ENCODE peak calls at places on chromosomes 3 and 15, in eight cellular contexts. P is HL-60; R is esophagus squamous epithelium; Q is sigmoid colon; S is naive thymus-derived CD4-positive, alpha-beta T cell; T is GM23338; B is PC-3; L is GM23248. K is an unnamed sample.

GRCh38 chr15:30992465-30992864 is 1.0 kb upstream of the MTMR10 start:
- DNase-seq in Q (no peak), P (no peak), S (no peak), L (peak; percentile 6), B (no peak), T (no peak), R (no peak), K (no peak)

GRCh38 chr15:31396881-31397560 is 70.4 kb downstream of the KLF13 start:
- DNase-seq in Q (peak; percentile 94), L (peak; percentile 92), R (peak; percentile 49), P (no peak), B (peak; percentile 70), T (peak; percentile 97), S (no peak), K (no peak)

GRCh38 chr15:80186597-80186996 is 33.8 kb downstream of the FAH start:
- DNase-seq in T (no peak), Q (no peak), R (no peak), B (no peak), S (no peak), P (no peak), L (no peak), K (no peak)

GRCh38 chr3:188365978-188366698 is 212.2 kb downstream of the LPP start:
- DNase-seq in R (no peak), Q (no peak), S (no peak), T (no peak), L (no peak), B (peak; percentile 39), P (no peak), K (no peak)

GRCh38 chr15:49075876-49076275 is 29.6 kb upstream of the SECISBP2L start:
- DNase-seq in P (peak; percentile 68), R (no peak), Q (no peak), B (no peak), L (no peak), S (no peak), T (no peak), K (no peak)

GRCh38 chr3:81451611-81452010 is 309.8 kb downstream of the GBE1 start:
- DNase-seq in R (no peak), S (no peak), P (no peak), B (peak; percentile 94), L (peak; percentile 55), Q (no peak), T (peak; percentile 16), K (no peak)

GRCh38 chr3:32046102-32046501 is 60.3 kb upstream of the GPD1L start:
- DNase-seq in S (no peak), R (no peak), T (no peak), P (no peak), Q (no peak), L (no peak), B (no peak), K (no peak)

GRCh38 chr3:130093741-130094391 is 12.2 kb downstream of the ALG1L2 start:
- DNase-seq in S (no peak), T (peak; percentile 51), B (no peak), R (no peak), Q (no peak), L (no peak), P (peak; percentile 89), K (no peak)

GRCh38 chr3:65168547-65168946 is 480.7 kb upstream of the ADAMTS9 start:
- DNase-seq in L (no peak), R (no peak), P (no peak), Q (no peak), S (no peak), T (no peak), B (no peak), K (no peak)

GRCh38 chr3:37862712-37863551 is 1.3 kb downstream of the CTDSPL start:
- DNase-seq in S (no peak), B (no peak), R (no peak), Q (peak; percentile 78), P (no peak), T (peak; percentile 49), L (peak; percentile 73), K (no peak)

GRCh38 chr3:170914690-170915089 is 6.3 kb upstream of the EIF5A2 start:
- DNase-seq in L (peak; percentile 6), B (no peak), Q (no peak), T (no peak), S (no peak), R (no peak), P (no peak), K (no peak)

GRCh38 chr15:79778378-79778990 is 118.3 kb downstream of the MTHFS start:
- DNase-seq in P (no peak), S (no peak), L (no peak), B (no peak), T (no peak), R (no peak), Q (no peak), K (no peak)

GRCh38 chr3:171165499-171165921 is 139.0 kb upstream of the SLC2A2 start:
- DNase-seq in T (peak; percentile 70), P (no peak), R (no peak), L (no peak), Q (no peak), S (no peak), B (no peak), K (no peak)

GRCh38 chr15:32641517-32642059 is at the start of gene SCG5:
- DNase-seq in L (no peak), R (no peak), P (no peak), T (peak; percentile 96), B (no peak), Q (no peak), S (no peak), K (no peak)

GRCh38 chr15:40342421-40343313 is 1.9 kb upstream of the CCDC9B start:
- DNase-seq in T (no peak), S (no peak), Q (no peak), B (peak; percentile 89), P (no peak), R (no peak), L (peak; percentile 58), K (no peak)

GRCh38 chr3:85780806-85781205 is 822.0 kb downstream of the CADM2 start:
- DNase-seq in Q (no peak), B (no peak), T (no peak), L (no peak), S (no peak), P (no peak), R (no peak), K (no peak)

GRCh38 chr3:64199933-64200332 is 25.3 kb downstream of the PRICKLE2 start:
- DNase-seq in L (no peak), B (no peak), S (no peak), P (no peak), Q (no peak), T (no peak), R (no peak), K (no peak)

GRCh38 chr3:169659096-169659521 is 4.4 kb downstream of the MECOM start:
- DNase-seq in P (no peak), B (no peak), R (no peak), Q (no peak), L (no peak), T (peak; percentile 62), S (no peak), K (no peak)
- H3K27ac ChIP-seq in P (no peak overlapping the region), B (no peak overlapping the region), R (no peak overlapping the region), Q (peak overlapping the region; percentile 37), L (no peak overlapping the region), T (no peak overlapping the region), S (no peak overlapping the region), K (no peak overlapping the region)

DNA sequence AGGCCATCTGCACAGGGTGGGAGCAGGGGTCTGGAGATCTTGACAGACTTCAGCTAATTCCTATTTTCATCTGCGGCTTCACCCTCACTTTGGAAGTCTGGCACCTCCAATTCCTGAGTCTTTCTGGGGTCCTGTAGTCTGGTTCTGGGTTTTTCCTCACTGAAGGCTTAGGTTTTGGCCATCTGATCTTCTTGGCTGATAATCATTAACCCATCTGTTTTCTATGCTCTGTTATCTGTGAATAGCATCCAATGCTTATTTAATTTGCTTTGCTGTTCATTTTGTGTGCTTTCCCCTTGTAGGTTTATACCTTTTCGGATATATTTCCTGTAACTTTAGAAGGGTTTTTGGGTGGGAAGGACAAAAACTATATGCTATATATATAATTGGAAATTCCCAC is 17.6 kb downstream of the TATDN2 start:
- DNase-seq in T (no peak), R (no peak), Q (peak; percentile 12), P (no peak), B (no peak), L (no peak), S (no peak), K (no peak)
- H3K27ac ChIP-seq in T (no peak overlapping the region), R (no peak overlapping the region), Q (no peak overlapping the region), P (no peak overlapping the region), B (no peak overlapping the region), L (no peak overlapping the region), S (no peak overlapping the region), K (no peak overlapping the region)

GRCh38 chr3:100270218-100270588 is 9.4 kb downstream of the TBC1D23 start:
- DNase-seq in R (no peak), S (no peak), P (no peak), Q (no peak), T (no peak), B (peak; percentile 45), L (no peak), K (no peak)
- H3K27ac ChIP-seq in R (no peak overlapping the region), S (no peak overlapping the region), P (no peak overlapping the region), Q (no peak overlapping the region), T (no peak overlapping the region), B (peak overlapping the region; percentile 69), L (peak overlapping the region; percentile 88), K (no peak overlapping the region)

GRCh38 chr3:50323614-50324199 is 1.2 kb upstream of the HYAL2 start:
- DNase-seq in S (no peak), Q (no peak), P (no peak), R (no peak), B (no peak), T (no peak), L (no peak), K (no peak)

GRCh38 chr3:50325497-50326181 is 2.4 kb downstream of the TUSC2 start:
- DNase-seq in S (no peak), P (peak; percentile 64), B (no peak), T (no peak), L (no peak), R (no peak), Q (no peak), K (no peak)

GRCh38 chr3:50326182-50326541 is 1.9 kb downstream of the TUSC2 start:
- DNase-seq in S (no peak), R (no peak), P (no peak), B (no peak), L (no peak), T (no peak), Q (no peak), K (no peak)

GRCh38 chr3:50323092-50323600 is 601 bp upstream of the HYAL2 start:
- DNase-seq in L (no peak), S (no peak), Q (no peak), R (no peak), P (peak; percentile 49), B (no peak), T (no peak), K (no peak)

DNA sequence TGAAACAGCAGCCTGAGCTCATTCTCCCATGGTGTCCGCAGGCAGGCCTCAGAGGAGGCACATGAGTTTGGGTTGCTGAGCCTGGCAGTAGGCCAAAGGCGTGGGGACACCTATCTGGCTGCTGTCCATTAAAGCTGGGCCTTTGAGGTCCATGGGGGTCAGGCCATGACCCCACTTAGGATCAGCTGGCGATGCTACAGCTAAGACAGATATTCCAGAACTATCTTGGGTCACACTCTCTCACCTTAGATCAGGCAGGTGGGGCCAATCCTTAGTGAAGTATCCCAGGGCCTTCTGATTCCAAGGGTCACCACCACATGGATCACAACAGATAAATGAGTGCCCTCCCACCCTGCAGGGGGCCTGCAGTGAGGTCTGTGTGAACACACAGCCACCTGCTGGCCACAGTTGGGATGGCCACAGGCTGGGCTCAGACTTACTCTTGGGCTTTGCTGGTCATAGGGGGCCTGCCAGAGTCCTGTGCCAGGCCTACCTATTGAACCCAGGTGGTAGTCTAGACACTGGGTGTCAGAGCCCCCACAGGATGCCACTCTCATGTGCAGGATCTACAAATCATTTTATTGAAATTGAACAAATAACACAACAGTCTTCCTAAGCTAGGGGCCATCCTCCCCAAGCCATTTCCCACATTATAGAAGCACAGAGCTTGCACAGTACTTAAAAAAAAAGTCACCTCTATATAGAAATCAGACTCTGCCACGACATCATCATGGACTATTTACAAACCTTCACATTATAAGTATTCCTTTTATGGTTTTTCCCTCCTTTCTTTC is 2.0 kb upstream of the HYAL2 start:
- DNase-seq in Q (no peak), R (no peak), S (peak; percentile 46), B (peak; percentile 80), P (peak; percentile 68), L (peak; percentile 75), T (peak; percentile 95), K (no peak)
- H3K27ac ChIP-seq in Q (peak overlapping the region; percentile 92), R (peak overlapping the region; percentile 90), S (no peak overlapping the region), B (no peak overlapping the region), P (peak overlapping the region; percentile 100), L (no peak overlapping the region), T (no peak overlapping the region), K (peak overlapping the region; percentile 90)